ENCODE peak calls at places on chromosomes 3 and 15, in four cellular contexts. One of them, this sample, is unnamed.
A peak's percentile ranks its signal among the peaks of the same experiment; 100 is the strongest.

GRCh38 chr3:188689101-188689574 is 482.6 kb upstream of the TPRG1 start:
- DNase-seq in H9: no peak
- DNase-seq in AG04450: no peak
- DNase-seq in brain microvascular endothelial cell: peak; percentile 49
- DNase-seq in this sample: peak; percentile 72

GRCh38 chr15:92322566-92323355 is 70.9 kb upstream of the ST8SIA2 start:
- DNase-seq in H9: no peak
- DNase-seq in AG04450: no peak
- DNase-seq in brain microvascular endothelial cell: no peak
- DNase-seq in this sample: no peak

GRCh38 chr15:66704783-66705113 is 2.7 kb downstream of the SMAD6 start:
- DNase-seq in H9: no peak
- DNase-seq in AG04450: no peak
- DNase-seq in brain microvascular endothelial cell: no peak
- DNase-seq in this sample: no peak

GRCh38 chr3:27633224-27633545 is 88.9 kb downstream of the EOMES start:
- DNase-seq in H9: no peak
- DNase-seq in AG04450: no peak
- DNase-seq in brain microvascular endothelial cell: no peak
- DNase-seq in this sample: peak; percentile 66

GRCh38 chr3:116767726-116768125 is 58.1 kb downstream of the TUSC7 start:
- DNase-seq in H9: no peak
- DNase-seq in AG04450: no peak
- DNase-seq in brain microvascular endothelial cell: no peak
- DNase-seq in this sample: no peak

GRCh38 chr3:194330579-194330978 is 20.5 kb downstream of the CPN2 start:
- DNase-seq in H9: no peak
- DNase-seq in AG04450: no peak
- DNase-seq in brain microvascular endothelial cell: no peak
- DNase-seq in this sample: peak; percentile 69

GRCh38 chr15:29773816-29774215 is 48.5 kb downstream of the TJP1 start:
- DNase-seq in H9: no peak
- DNase-seq in AG04450: no peak
- DNase-seq in brain microvascular endothelial cell: no peak
- DNase-seq in this sample: peak; percentile 62

GRCh38 chr3:182027366-182027765 is 315.6 kb downstream of the SOX2 start:
- DNase-seq in H9: no peak
- DNase-seq in AG04450: no peak
- DNase-seq in brain microvascular endothelial cell: no peak
- DNase-seq in this sample: peak; percentile 90

GRCh38 chr3:143975549-143976152 is 4.0 kb downstream of the DIPK2A start:
- DNase-seq in H9: no peak
- DNase-seq in AG04450: peak; percentile 50
- DNase-seq in brain microvascular endothelial cell: peak; percentile 70
- DNase-seq in this sample: peak; percentile 89

GRCh38 chr3:13081603-13082360 is 8.6 kb upstream of the IQSEC1 start:
- DNase-seq in H9: no peak
- DNase-seq in AG04450: no peak
- DNase-seq in brain microvascular endothelial cell: no peak
- DNase-seq in this sample: no peak

GRCh38 chr3:134020135-134020680 is 9.5 kb downstream of the SLCO2A1 start:
- DNase-seq in H9: no peak
- DNase-seq in AG04450: no peak
- DNase-seq in brain microvascular endothelial cell: no peak
- DNase-seq in this sample: no peak

GRCh38 chr3:170977911-170978310 is 48.6 kb downstream of the SLC2A2 start:
- DNase-seq in H9: no peak
- DNase-seq in AG04450: no peak
- DNase-seq in brain microvascular endothelial cell: peak; percentile 82
- DNase-seq in this sample: no peak

GRCh38 chr3:177468816-177469590 is 271.7 kb upstream of the TBL1XR1 start:
- DNase-seq in H9: no peak
- DNase-seq in AG04450: no peak
- DNase-seq in brain microvascular endothelial cell: peak; percentile 22
- DNase-seq in this sample: peak; percentile 69

GRCh38 chr3:151011427-151011826 is 38.9 kb upstream of the CLRN1 start:
- DNase-seq in H9: no peak
- DNase-seq in AG04450: no peak
- DNase-seq in brain microvascular endothelial cell: no peak
- DNase-seq in this sample: peak; percentile 79

GRCh38 chr3:10173095-10173925 is 8.6 kb downstream of the IRAK2 start:
- DNase-seq in H9: no peak
- DNase-seq in AG04450: no peak
- DNase-seq in brain microvascular endothelial cell: peak; percentile 43
- DNase-seq in this sample: no peak

GRCh38 chr15:41307679-41308078 is 24.7 kb downstream of the OIP5 start:
- DNase-seq in H9: no peak
- DNase-seq in AG04450: no peak
- DNase-seq in brain microvascular endothelial cell: no peak
- DNase-seq in this sample: no peak

GRCh38 chr15:98787936-98788757 is 139.8 kb downstream of the IGF1R start:
- DNase-seq in H9: no peak
- DNase-seq in AG04450: no peak
- DNase-seq in brain microvascular endothelial cell: no peak
- DNase-seq in this sample: no peak

GRCh38 chr15:96804754-96805153 is 474.3 kb downstream of the NR2F2 start:
- DNase-seq in H9: no peak
- DNase-seq in AG04450: no peak
- DNase-seq in brain microvascular endothelial cell: no peak
- DNase-seq in this sample: no peak
- H3K27me3 ChIP-seq in H9: no peaks in the 10 kb centered on the region
- H3K27me3 ChIP-seq in AG04450: no peaks in the 10 kb centered on the region
- H3K27me3 ChIP-seq in brain microvascular endothelial cell: no peaks in the 10 kb centered on the region
- H3K27me3 ChIP-seq in this sample: no peaks in the 10 kb centered on the region

GRCh38 chr15:70436428-70436827 is 326.9 kb downstream of the UACA start:
- DNase-seq in H9: no peak
- DNase-seq in AG04450: no peak
- DNase-seq in brain microvascular endothelial cell: no peak
- DNase-seq in this sample: no peak
- H3K27me3 ChIP-seq in H9: no peaks in the 10 kb centered on the region
- H3K27me3 ChIP-seq in AG04450: peaks cover 52% of the 10 kb centered on the region
- H3K27me3 ChIP-seq in brain microvascular endothelial cell: peaks cover 32% of the 10 kb centered on the region
- H3K27me3 ChIP-seq in this sample: peaks cover 16% of the 10 kb centered on the region

DNA sequence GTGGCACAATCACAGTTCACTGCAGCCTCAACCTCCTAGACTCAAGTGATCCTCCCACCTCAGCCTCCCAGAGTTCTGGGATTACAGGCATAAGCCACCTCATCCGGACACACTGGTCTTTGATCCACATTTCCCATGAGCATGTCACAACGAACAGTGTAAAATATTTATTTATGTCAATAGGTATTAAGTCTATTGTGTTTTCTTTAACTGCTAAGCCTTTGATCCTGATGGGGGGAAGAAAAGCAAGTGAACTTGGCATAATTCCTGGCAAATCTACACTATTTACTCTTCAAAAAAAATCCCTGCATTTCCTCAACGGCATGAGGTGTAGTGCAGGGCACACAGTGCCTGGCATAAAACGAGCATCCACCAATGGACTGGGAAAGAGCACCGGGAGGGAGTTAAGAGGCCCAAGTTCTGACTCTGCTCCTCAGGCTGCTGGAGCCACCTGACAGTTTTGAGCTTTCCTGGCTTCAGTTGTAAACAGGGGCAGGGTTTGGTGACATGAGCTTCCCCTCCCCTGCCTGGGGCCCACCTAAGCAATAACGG is 16.6 kb downstream of the CA12 start:
- DNase-seq in H9: no peak
- DNase-seq in AG04450: no peak
- DNase-seq in brain microvascular endothelial cell: no peak
- DNase-seq in this sample: no peak
- H3K27me3 ChIP-seq in H9: no peaks in the 10 kb centered on the region
- H3K27me3 ChIP-seq in AG04450: no peaks in the 10 kb centered on the region
- H3K27me3 ChIP-seq in brain microvascular endothelial cell: no peaks in the 10 kb centered on the region
- H3K27me3 ChIP-seq in this sample: no peaks in the 10 kb centered on the region

DNA sequence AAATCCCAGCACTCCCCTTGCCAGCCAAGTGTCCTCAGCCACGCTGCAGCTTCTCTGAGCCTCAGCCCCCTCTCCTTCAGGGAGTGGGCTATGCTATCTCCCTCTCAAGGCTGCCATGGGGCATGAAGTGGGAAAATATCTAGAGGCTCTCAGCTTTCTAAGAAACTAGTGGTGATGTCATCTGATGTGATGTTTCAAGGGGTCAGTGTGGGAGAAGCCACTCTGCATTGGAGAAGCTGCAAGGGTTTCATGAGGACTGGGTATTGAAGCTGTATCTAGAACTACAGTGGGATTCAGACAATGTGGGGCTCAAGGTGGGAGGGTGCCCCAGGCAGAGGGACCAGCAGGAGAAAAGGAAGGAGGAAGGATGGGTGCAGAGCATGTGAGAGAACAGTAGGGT is 210.2 kb downstream of the TLE3 start:
- DNase-seq in H9: no peak
- DNase-seq in AG04450: no peak
- DNase-seq in brain microvascular endothelial cell: no peak
- DNase-seq in this sample: no peak
- H3K27me3 ChIP-seq in H9: no peaks in the 10 kb centered on the region
- H3K27me3 ChIP-seq in AG04450: peaks cover 53% of the 10 kb centered on the region
- H3K27me3 ChIP-seq in brain microvascular endothelial cell: no peaks in the 10 kb centered on the region
- H3K27me3 ChIP-seq in this sample: peaks cover 5% of the 10 kb centered on the region

GRCh38 chr15:69146724-69147435 is 13.6 kb upstream of the GLCE start:
- DNase-seq in H9: no peak
- DNase-seq in AG04450: no peak
- DNase-seq in brain microvascular endothelial cell: no peak
- DNase-seq in this sample: no peak

GRCh38 chr15:69145694-69146492 is 14.5 kb upstream of the GLCE start:
- DNase-seq in H9: no peak
- DNase-seq in AG04450: no peak
- DNase-seq in brain microvascular endothelial cell: no peak
- DNase-seq in this sample: peak; percentile 47

GRCh38 chr15:69143756-69144436 is 16.5 kb upstream of the GLCE start:
- DNase-seq in H9: no peak
- DNase-seq in AG04450: no peak
- DNase-seq in brain microvascular endothelial cell: no peak
- DNase-seq in this sample: no peak

GRCh38 chr15:69145149-69145693 is 15.2 kb upstream of the GLCE start:
- DNase-seq in H9: no peak
- DNase-seq in AG04450: no peak
- DNase-seq in brain microvascular endothelial cell: no peak
- DNase-seq in this sample: no peak

GRCh38 chr15:69144530-69144929 is 15.9 kb upstream of the GLCE start:
- DNase-seq in H9: no peak
- DNase-seq in AG04450: no peak
- DNase-seq in brain microvascular endothelial cell: no peak
- DNase-seq in this sample: no peak
- H3K27me3 ChIP-seq in H9: no peaks in the 10 kb centered on the region
- H3K27me3 ChIP-seq in AG04450: peaks cover 25% of the 10 kb centered on the region
- H3K27me3 ChIP-seq in brain microvascular endothelial cell: peaks cover 1% of the 10 kb centered on the region
- H3K27me3 ChIP-seq in this sample: peaks cover 23% of the 10 kb centered on the region

GRCh38 chr15:72902245-72902928 is 118.8 kb upstream of the ADPGK start:
- DNase-seq in H9: no peak
- DNase-seq in AG04450: no peak
- DNase-seq in brain microvascular endothelial cell: peak; percentile 18
- DNase-seq in this sample: peak; percentile 92
- H3K27me3 ChIP-seq in H9: peaks cover 2% of the 10 kb centered on the region
- H3K27me3 ChIP-seq in AG04450: peaks cover 4% of the 10 kb centered on the region
- H3K27me3 ChIP-seq in brain microvascular endothelial cell: no peaks in the 10 kb centered on the region
- H3K27me3 ChIP-seq in this sample: no peaks in the 10 kb centered on the region

This sample was measured in fibroblast of lung.